ENCODE peak calls at places on chromosomes 1 and 21, in eight cellular contexts. U is lower leg skin, L is heart left ventricle, J is uterus, E is NB4, K is erythroblast, H is spleen, N is sigmoid colon. S is an unnamed sample.

GRCh38 chr1:118154220-118154619 is 30.8 kb downstream of the SPAG17 start:
- DNase-seq in U (no peak), L (no peak), J (no peak), E (peak), K (peak), H (no peak), N (no peak), S (no peak)

GRCh38 chr1:227315500-227316346 is 2.6 kb downstream of the CDC42BPA start:
- DNase-seq in U (no peak), L (no peak), J (peak), E (peak), K (peak), H (no peak), N (no peak), S (no peak)

GRCh38 chr21:37909936-37910335 is 6.3 kb downstream of the KCNJ6 start:
- DNase-seq in U (no peak), L (no peak), J (no peak), E (no peak), K (no peak), H (no peak), N (no peak), S (no peak)

GRCh38 chr1:9761855-9762254 is 61.9 kb downstream of the CLSTN1 start:
- DNase-seq in U (no peak), L (no peak), J (no peak), E (no peak), K (no peak), H (peak), N (no peak), S (no peak)

GRCh38 chr1:203906932-203907331 is 45.5 kb downstream of the SNRPE start:
- DNase-seq in U (no peak), L (no peak), J (no peak), E (peak), K (no peak), H (no peak), N (no peak), S (peak)

GRCh38 chr1:4050998-4051397 is 150.9 kb upstream of the C1orf174 start:
- DNase-seq in U (peak), L (no peak), J (no peak), E (no peak), K (no peak), H (no peak), N (no peak), S (no peak)

GRCh38 chr1:67892451-67893125 is 59.3 kb upstream of the GNG12 start:
- DNase-seq in U (no peak), L (no peak), J (no peak), E (no peak), K (no peak), H (no peak), N (no peak), S (no peak)

GRCh38 chr1:203282720-203283542 is 22.4 kb upstream of the BTG2 start:
- DNase-seq in U (peak), L (no peak), J (no peak), E (no peak), K (no peak), H (peak), N (no peak), S (no peak)

GRCh38 chr1:168100315-168101002 is 36.3 kb downstream of the GPR161 start:
- DNase-seq in U (peak), L (no peak), J (no peak), E (no peak), K (no peak), H (no peak), N (no peak), S (no peak)

GRCh38 chr1:68087184-68087583 is 36.8 kb upstream of the DIRAS3 start:
- DNase-seq in U (no peak), L (no peak), J (no peak), E (no peak), K (no peak), H (no peak), N (no peak), S (no peak)

GRCh38 chr1:34708106-34708505 is 46.7 kb upstream of the GJB5 start:
- DNase-seq in U (no peak), L (no peak), J (no peak), E (no peak), K (no peak), H (no peak), N (no peak), S (no peak)

GRCh38 chr1:161046574-161047167 is 894 bp upstream of the USF1 start:
- DNase-seq in U (no peak), L (no peak), J (no peak), E (peak), K (no peak), H (no peak), N (no peak), S (no peak)

GRCh38 chr1:226938903-226939438 is 1.1 kb upstream of the COQ8A start:
- DNase-seq in U (no peak), L (no peak), J (no peak), E (peak), K (peak), H (no peak), N (no peak), S (no peak)

GRCh38 chr1:24558902-24559791 is 3.3 kb downstream of the NCMAP start:
- DNase-seq in U (peak), L (peak), J (no peak), E (peak), K (no peak), H (peak), N (no peak), S (peak)

GRCh38 chr21:38831526-38832467 is 26.1 kb downstream of the ETS2 start:
- DNase-seq in U (peak), L (peak), J (peak), E (peak), K (peak), H (no peak), N (peak), S (peak)

GRCh38 chr21:25039461-25040380 is 567.6 kb downstream of the MRPL39 start:
- DNase-seq in U (no peak), L (no peak), J (no peak), E (peak), K (no peak), H (no peak), N (no peak), S (no peak)

GRCh38 chr1:59685666-59686065 is 129.1 kb upstream of the HOOK1 start:
- DNase-seq in U (no peak), L (no peak), J (no peak), E (no peak), K (no peak), H (no peak), N (no peak), S (no peak)

GRCh38 chr21:33948096-33948950 is 32.7 kb upstream of the ATP5PO start:
- DNase-seq in U (peak), L (peak), J (peak), E (peak), K (peak), H (peak), N (peak), S (peak)

GRCh38 chr21:33945652-33946270 is 30.2 kb upstream of the ATP5PO start:
- DNase-seq in U (no peak), L (no peak), J (no peak), E (no peak), K (peak), H (no peak), N (no peak), S (no peak)

GRCh38 chr21:33949516-33950424 is 34.2 kb upstream of the ATP5PO start:
- DNase-seq in U (no peak), L (no peak), J (no peak), E (peak), K (no peak), H (no peak), N (no peak), S (no peak)

GRCh38 chr21:33948951-33949444 is 33.4 kb upstream of the ATP5PO start:
- DNase-seq in U (no peak), L (no peak), J (no peak), E (no peak), K (no peak), H (no peak), N (no peak), S (no peak)

DNA sequence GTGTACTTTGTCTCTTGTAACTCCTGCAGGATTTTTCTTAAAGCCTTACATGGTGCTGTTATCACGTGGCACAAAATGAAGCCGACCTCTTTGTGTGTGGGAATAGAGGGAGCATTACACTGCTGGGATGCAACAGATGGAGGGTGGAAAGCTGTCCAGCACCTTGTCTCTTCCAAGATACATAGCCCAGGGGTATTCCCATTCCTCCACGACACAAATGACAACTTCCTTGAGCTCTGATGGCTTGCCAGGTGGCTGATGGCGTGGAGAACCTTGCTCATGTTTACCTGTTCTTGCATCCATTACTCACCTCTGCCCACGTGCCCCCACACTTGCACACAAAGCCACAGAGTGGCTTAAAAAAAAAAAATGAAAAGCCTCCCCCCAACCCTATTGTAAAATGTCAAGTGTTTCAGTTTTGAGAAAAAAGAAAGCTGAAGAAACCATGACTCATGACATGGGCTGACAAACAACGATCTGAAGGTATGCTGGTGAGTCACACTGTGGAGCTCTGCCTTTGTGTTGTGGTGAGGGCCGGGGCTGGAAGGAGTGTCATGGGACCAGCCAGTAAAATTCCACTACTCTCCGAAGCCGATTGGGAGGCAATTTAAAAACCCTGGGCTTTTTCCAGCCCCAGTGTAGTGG is 32.0 kb upstream of the ATP5PO start:
- DNase-seq in U (peak), L (peak), J (peak), E (peak), K (peak), H (no peak), N (peak), S (peak)
- TF ChIP-seq POLR2A in U (no peak), L (no peak), J (no peak), E (no peak), K (no peak), H (no peak), N (no peak), S (no peak)

DNA sequence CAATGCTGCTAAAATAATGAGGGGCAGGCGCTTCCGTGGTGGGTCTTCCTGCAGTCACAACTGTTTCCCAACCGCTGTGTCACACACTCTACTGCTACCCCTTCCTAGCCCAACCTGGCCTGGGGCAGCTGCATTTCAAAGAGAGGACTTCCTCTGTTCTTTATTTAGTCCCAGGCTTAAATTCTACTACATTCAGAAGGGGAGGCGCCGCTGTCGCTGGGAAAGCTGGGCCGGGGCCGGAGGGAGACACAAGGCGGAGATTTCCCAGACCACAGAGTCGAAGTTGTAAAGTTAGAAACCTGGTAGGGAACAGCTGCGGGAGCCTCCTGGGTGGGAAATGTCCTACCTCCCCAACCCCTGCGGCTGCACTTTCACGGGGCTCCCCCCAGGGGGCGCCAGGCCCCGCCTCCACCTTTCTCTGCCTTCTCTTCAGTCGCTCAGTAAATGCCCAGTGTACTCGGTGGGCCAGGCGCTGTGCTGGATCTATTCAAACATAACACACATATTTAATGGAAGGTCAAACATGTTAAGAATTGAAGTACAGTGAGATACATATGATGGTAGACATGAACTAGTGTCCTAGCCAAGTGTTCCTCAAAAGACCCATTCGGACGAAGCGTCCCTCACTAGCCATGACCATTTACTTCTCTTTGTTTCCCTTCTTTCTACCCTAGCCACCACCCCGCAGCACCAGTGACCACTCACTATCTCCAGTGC is 23.1 kb downstream of the DYRK3 start:
- DNase-seq in U (no peak), L (peak), J (no peak), E (peak), K (peak), H (peak), N (no peak), S (peak)
- TF ChIP-seq POLR2A in U (no peak), L (peak), J (no peak), E (no peak), K (peak), H (no peak), N (no peak), S (no peak)

DNA sequence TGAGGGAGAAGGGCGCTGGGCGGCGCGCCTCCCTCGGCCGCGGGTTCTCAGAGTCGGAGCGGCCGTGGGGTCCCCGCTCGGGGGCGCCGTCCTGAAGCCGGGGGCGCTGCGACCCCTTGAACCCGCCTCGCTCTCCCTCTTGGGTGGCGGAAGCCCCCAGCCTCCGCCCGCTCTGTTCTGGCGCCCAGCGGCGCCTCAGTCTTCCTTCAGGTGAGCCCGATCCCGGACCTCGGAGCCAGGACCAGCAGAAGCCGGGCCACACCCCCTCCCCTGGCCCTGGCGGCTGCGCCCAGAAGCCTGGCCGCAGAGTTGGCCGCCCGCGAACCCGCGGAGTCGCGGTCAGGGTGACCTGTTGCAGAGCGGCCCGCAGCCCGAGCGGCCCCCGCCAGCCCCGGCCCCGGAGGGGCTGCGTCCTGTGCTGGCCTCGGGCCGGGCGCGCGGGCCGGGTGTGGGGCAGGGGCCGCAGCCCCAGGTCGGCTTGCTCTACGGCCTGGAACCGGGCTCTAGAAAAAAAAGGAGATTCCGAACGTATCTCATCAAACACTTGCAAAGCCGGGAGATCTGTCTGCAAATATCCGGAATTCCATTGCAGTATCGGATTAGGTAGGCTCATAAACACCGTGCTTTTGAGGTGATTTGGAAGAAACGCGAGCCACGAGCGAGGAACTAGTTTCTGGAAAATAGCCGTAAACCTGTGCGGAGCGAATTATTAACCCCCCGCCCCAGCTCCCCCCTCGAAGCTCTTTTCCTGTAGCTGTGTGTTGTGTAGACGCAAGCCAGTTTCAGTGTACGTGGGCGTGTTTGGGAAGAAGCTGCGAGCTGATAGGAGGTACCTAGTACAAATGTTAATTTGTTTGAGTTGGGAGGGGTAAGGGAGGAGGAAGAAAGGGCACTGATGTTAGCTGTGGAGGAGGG is 816 bp downstream of the RALGPS2 start:
- DNase-seq in U (no peak), L (peak), J (peak), E (peak), K (peak), H (peak), N (peak), S (peak)
- TF ChIP-seq POLR2A in U (no peak), L (no peak), J (no peak), E (peak), K (peak), H (peak), N (no peak), S (no peak)

GRCh38 chr1:6521502-6521901 is 30.0 kb upstream of the PLEKHG5 start:
- DNase-seq in U (no peak), L (no peak), J (no peak), E (peak), K (no peak), H (no peak), N (no peak), S (no peak)
- TF ChIP-seq POLR2A in U (no peak), L (no peak), J (no peak), E (no peak), K (no peak), H (no peak), N (no peak), S (no peak)

GRCh38 chr1:232211149-232211548 is 418.8 kb downstream of the SIPA1L2 start:
- DNase-seq in U (no peak), L (no peak), J (no peak), E (peak), K (no peak), H (no peak), N (no peak), S (peak)
- TF ChIP-seq POLR2A in U (no peak), L (no peak), J (no peak), E (no peak), K (no peak), H (no peak), N (no peak), S (no peak)

GRCh38 chr1:8420318-8420717 is 102.4 kb downstream of the SLC45A1 start:
- DNase-seq in U (no peak), L (no peak), J (no peak), E (no peak), K (no peak), H (no peak), N (no peak), S (no peak)
- TF ChIP-seq POLR2A in U (no peak), L (no peak), J (no peak), E (no peak), K (no peak), H (no peak), N (no peak), S (no peak)

DNA sequence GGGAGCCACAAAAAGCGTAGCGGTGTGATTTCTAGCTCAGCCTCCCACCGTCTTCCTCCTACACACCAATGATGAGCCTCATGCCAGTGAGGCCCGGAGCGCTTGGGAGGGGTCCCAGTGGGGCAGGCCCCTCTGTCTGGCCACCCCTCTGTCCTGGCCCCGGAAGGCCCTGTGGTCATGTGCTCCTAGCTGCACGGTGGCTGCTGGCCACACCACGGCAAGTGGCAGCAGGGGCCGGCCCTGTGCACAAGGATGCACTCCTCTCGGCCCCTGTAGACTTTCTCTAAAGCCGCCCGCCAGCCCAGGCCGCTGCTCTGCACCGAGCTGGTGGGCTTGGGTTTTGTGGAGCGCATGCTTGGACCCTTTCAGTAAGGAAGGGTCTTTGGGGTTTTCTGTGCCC is 53.6 kb downstream of the KCNAB2 start:
- DNase-seq in U (no peak), L (peak), J (no peak), E (no peak), K (no peak), H (peak), N (peak), S (no peak)
- TF ChIP-seq POLR2A in U (no peak), L (no peak), J (no peak), E (no peak), K (no peak), H (no peak), N (no peak), S (no peak)

DNA sequence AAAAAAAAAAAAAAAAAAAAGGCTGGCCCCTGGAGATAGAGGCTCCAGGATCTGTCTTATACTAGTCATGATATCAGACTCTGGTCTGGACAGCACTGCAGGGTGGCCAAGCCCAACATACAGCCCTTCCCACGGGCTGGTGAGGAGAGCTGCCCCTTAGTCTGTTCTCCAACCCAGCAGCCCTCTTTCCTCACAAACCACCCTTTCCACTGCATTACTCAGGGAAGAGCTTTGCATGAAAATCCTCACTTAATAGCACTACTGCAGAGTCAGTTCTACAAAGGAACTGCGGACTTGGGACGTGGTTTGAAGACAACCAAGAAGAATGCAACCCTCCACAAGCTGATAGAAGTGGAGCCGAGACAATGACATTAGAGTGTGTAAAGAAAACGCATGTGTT is 5.7 kb downstream of the BCAR3 start:
- DNase-seq in U (no peak), L (no peak), J (no peak), E (no peak), K (no peak), H (no peak), N (no peak), S (no peak)
- TF ChIP-seq POLR2A in U (no peak), L (no peak), J (no peak), E (no peak), K (no peak), H (no peak), N (no peak), S (no peak)